ENCODE peak calls at places on chromosomes 7 and 10, in four cellular contexts. J is GM12878, W is HCT116, L is H1. C is an unnamed sample.
A peak's percentile ranks its signal among the peaks of the same experiment; 100 is the strongest.

GRCh38 chr7:99579956-99580777 is 17.9 kb upstream of the TMEM225B start:
- DNase-seq in J (no peak), W (no peak), L (peak; percentile 89), C (peak; percentile 23)

GRCh38 chr7:150955519-150956394 is 22.4 kb downstream of the KCNH2 start:
- DNase-seq in J (no peak), W (no peak), L (peak; percentile 63), C (peak; percentile 15)

GRCh38 chr10:28177944-28178637 is 124.8 kb downstream of the MPP7 start:
- DNase-seq in J (no peak), W (no peak), L (no peak), C (peak; percentile 40)

GRCh38 chr7:117248810-117249209 is 74.0 kb downstream of the WNT2 start:
- DNase-seq in J (no peak), W (no peak), L (no peak), C (peak; percentile 71)

GRCh38 chr10:77925795-77926565 is 575 bp downstream of the DLG5 start:
- DNase-seq in J (no peak), W (no peak), L (peak; percentile 84), C (no peak)

GRCh38 chr10:15585303-15585715 is 134.4 kb downstream of the ITGA8 start:
- DNase-seq in J (no peak), W (peak; percentile 51), L (peak; percentile 84), C (peak; percentile 19)

GRCh38 chr10:105017116-105017515 is 376.0 kb downstream of the SORCS3 start:
- DNase-seq in J (no peak), W (no peak), L (no peak), C (no peak)

GRCh38 chr7:107684947-107685463 is 24.4 kb downstream of the SLC26A4 start:
- DNase-seq in J (no peak), W (no peak), L (no peak), C (no peak)

GRCh38 chr7:44965441-44965903 is 13.3 kb downstream of the MYO1G start:
- DNase-seq in J (no peak), W (no peak), L (peak; percentile 46), C (no peak)

GRCh38 chr7:113339661-113340060 is 221.3 kb upstream of the SMIM30 start:
- DNase-seq in J (no peak), W (no peak), L (no peak), C (no peak)

GRCh38 chr10:110845756-110846620 is 25.7 kb upstream of the PDCD4 start:
- DNase-seq in J (no peak), W (no peak), L (no peak), C (no peak)

GRCh38 chr7:158814637-158815036 is 14.7 kb downstream of the ESYT2 start:
- DNase-seq in J (no peak), W (no peak), L (no peak), C (no peak)

GRCh38 chr10:28403090-28403489 is 100.2 kb upstream of the MPP7 start:
- DNase-seq in J (no peak), W (no peak), L (no peak), C (peak; percentile 16)

GRCh38 chr7:131506597-131506996 is 49.8 kb downstream of the PODXL start:
- DNase-seq in J (no peak), W (no peak), L (peak; percentile 54), C (no peak)

GRCh38 chr10:62763155-62763554 is 41.4 kb upstream of the ADO start:
- DNase-seq in J (no peak), W (no peak), L (no peak), C (no peak)

GRCh38 chr10:115355162-115355760 is 262.1 kb downstream of the ATRNL1 start:
- DNase-seq in J (peak; percentile 15), W (peak; percentile 81), L (peak; percentile 49), C (peak; percentile 63)

GRCh38 chr10:133012573-133013359 is 70.4 kb upstream of the CFAP46 start:
- DNase-seq in J (no peak), W (no peak), L (no peak), C (no peak)

GRCh38 chr7:99741438-99741795 is 6.4 kb upstream of the CYP3A7 start:
- DNase-seq in J (no peak), W (no peak), L (no peak), C (no peak)

GRCh38 chr10:2244476-2244875 is 507.2 kb upstream of the ADARB2 start:
- DNase-seq in J (no peak), W (no peak), L (no peak), C (no peak)

GRCh38 chr7:155462163-155462735 is 4.3 kb downstream of the EN2 start:
- DNase-seq in J (no peak), W (no peak), L (peak; percentile 49), C (no peak)
- H3K27me3 ChIP-seq in J (peaks cover 43% of the 10 kb centered on the region), W (no peaks in the 10 kb centered on the region), L (peaks cover 98% of the 10 kb centered on the region), C (peaks cover 86% of the 10 kb centered on the region)

GRCh38 chr7:22948770-22949169 is 65.2 kb downstream of the HYCC1 start:
- DNase-seq in J (no peak), W (no peak), L (no peak), C (no peak)

GRCh38 chr7:22945584-22945983 is 68.3 kb downstream of the HYCC1 start:
- DNase-seq in J (no peak), W (no peak), L (no peak), C (peak; percentile 63)

GRCh38 chr7:22952306-22953011 is 61.5 kb downstream of the HYCC1 start:
- DNase-seq in J (no peak), W (no peak), L (no peak), C (no peak)

GRCh38 chr7:22954251-22954650 is 59.7 kb downstream of the HYCC1 start:
- DNase-seq in J (no peak), W (no peak), L (no peak), C (no peak)

GRCh38 chr7:22949944-22950343 is 64.0 kb downstream of the HYCC1 start:
- DNase-seq in J (no peak), W (no peak), L (no peak), C (no peak)
- TF ChIP-seq CEBPB in J (no peak), W (no peak), L (no peak), C (no peak)

GRCh38 chr10:122086416-122087240 is 97.7 kb downstream of the TACC2 start:
- DNase-seq in J (no peak), W (no peak), L (no peak), C (no peak)
- H3K27me3 ChIP-seq in J (no peaks in the 10 kb centered on the region), W (peaks cover 16% of the 10 kb centered on the region), L (no peaks in the 10 kb centered on the region), C (peaks cover 57% of the 10 kb centered on the region)

DNA sequence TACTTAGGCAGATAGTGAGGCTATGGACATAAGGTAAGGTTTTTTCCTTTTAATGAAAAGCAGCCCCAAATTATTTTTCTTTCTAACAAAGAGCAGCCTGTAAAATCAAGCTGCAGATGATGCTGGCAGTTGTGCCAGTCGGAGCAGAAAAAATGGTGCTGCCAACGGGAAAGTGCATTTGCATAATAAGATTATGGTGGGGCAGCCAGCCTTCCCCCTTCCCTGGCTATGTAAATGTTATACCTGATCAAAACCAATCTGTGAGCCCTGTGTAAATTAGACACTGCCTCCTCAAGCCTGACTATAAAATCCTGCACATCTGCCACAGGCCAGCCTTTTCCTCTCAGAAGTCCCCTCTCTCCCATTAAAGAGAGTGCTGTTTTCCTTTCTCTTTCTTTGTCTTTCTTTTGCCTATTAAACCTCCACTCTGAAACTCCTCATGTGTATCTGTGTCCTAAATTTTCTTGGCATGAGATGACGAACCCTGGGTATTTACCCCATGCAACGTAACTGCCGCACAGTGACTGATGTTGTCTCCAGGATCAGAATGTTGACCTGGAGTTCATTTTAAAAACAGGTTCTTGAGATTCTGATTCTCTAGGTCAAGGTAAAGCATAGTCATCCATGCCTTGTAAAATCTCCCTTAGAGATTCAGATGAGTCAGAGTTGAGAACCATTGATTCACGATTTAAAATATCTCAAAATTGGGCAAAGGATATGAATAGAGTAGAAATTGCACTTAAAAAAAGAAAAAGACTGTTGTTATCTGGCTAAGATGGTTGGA is 167.3 kb upstream of the C1GALT1 start:
- DNase-seq in J (no peak), W (no peak), L (no peak), C (no peak)
- TF ChIP-seq CEBPB in J (no peak), W (no peak), L (no peak), C (no peak)

DNA sequence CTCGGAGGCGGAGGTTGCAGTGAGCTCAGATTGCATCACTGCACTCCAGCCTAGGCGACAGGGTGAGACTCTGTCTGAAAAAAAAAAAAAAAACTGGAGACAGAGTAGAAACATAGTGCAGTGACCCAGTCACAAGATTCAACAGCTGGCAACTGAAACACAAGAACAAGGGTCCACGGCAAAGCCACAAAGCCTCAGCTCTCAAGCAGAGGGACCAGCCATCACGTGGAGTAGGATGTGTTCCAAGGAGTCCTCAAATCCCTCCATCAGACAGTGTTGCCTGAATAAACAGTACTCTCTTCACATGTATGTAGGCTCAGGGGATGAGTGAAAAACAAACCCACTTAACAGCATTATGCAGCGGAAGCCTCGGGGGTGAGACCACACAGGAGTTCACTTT is 62.0 kb downstream of the SLIT1 start:
- DNase-seq in J (no peak), W (no peak), L (no peak), C (no peak)
- H3K27me3 ChIP-seq in J (no peaks in the 10 kb centered on the region), W (peaks cover 41% of the 10 kb centered on the region), L (no peaks in the 10 kb centered on the region), C (peaks cover 58% of the 10 kb centered on the region)

GRCh38 chr7:80678703-80679102 is 40.3 kb downstream of the CD36 start:
- DNase-seq in J (no peak), W (no peak), L (no peak), C (no peak)

GRCh38 chr7:80686576-80686975 is 48.1 kb downstream of the CD36 start:
- DNase-seq in J (no peak), W (no peak), L (no peak), C (peak; percentile 68)

GRCh38 chr7:80680159-80680903 is 41.9 kb downstream of the CD36 start:
- DNase-seq in J (no peak), W (no peak), L (no peak), C (no peak)

GRCh38 chr7:80681272-80681885 is 42.9 kb downstream of the CD36 start:
- DNase-seq in J (no peak), W (peak; percentile 45), L (no peak), C (peak; percentile 35)

GRCh38 chr7:80682744-80683143 is 44.3 kb downstream of the CD36 start:
- DNase-seq in J (no peak), W (no peak), L (no peak), C (no peak)
- TF ChIP-seq CEBPB in J (no peak), W (no peak), L (no peak), C (no peak)

GRCh38 chr7:97018775-97019535 is 5.7 kb downstream of the DLX5 start:
- DNase-seq in J (no peak), W (no peak), L (no peak), C (no peak)
- H3K27me3 ChIP-seq in J (peaks cover 24% of the 10 kb centered on the region), W (peaks cover 38% of the 10 kb centered on the region), L (peaks cover 100% of the 10 kb centered on the region), C (peaks cover 77% of the 10 kb centered on the region)

C was measured in IMR-90.